ENCODE peak calls at places on chromosome 17, in four cellular contexts. One of them, this sample, is unnamed.

GRCh38 chr17:7858487-7858832 is 657 bp downstream of the CYB5D1 start:
- DNase-seq in fibroblast of mammary gland: peak
- DNase-seq in left ventricle myocardium inferior: peak
- DNase-seq in GM12865: peak
- DNase-seq in this sample: peak

GRCh38 chr17:17077861-17078732 is 35.8 kb downstream of the MPRIP start:
- DNase-seq in fibroblast of mammary gland: no peak
- DNase-seq in left ventricle myocardium inferior: no peak
- DNase-seq in GM12865: no peak
- DNase-seq in this sample: no peak

GRCh38 chr17:61338000-61338864 is 61.4 kb upstream of the TBX2 start:
- DNase-seq in fibroblast of mammary gland: peak
- DNase-seq in left ventricle myocardium inferior: no peak
- DNase-seq in GM12865: no peak
- DNase-seq in this sample: no peak

GRCh38 chr17:50865060-50865867 is 890 bp downstream of the TOB1 start:
- DNase-seq in fibroblast of mammary gland: peak
- DNase-seq in left ventricle myocardium inferior: peak
- DNase-seq in GM12865: peak
- DNase-seq in this sample: no peak

GRCh38 chr17:30600062-30600829 is 123.0 kb downstream of the GOSR1 start:
- DNase-seq in fibroblast of mammary gland: peak
- DNase-seq in left ventricle myocardium inferior: peak
- DNase-seq in GM12865: peak
- DNase-seq in this sample: peak

GRCh38 chr17:48998557-48999440 is 1.6 kb downstream of the IGF2BP1 start:
- DNase-seq in fibroblast of mammary gland: no peak
- DNase-seq in left ventricle myocardium inferior: no peak
- DNase-seq in GM12865: no peak
- DNase-seq in this sample: no peak

GRCh38 chr17:6072157-6072556 is 2.0 kb downstream of the WSCD1 start:
- DNase-seq in fibroblast of mammary gland: peak
- DNase-seq in left ventricle myocardium inferior: no peak
- DNase-seq in GM12865: no peak
- DNase-seq in this sample: no peak

GRCh38 chr17:15468142-15468541 is 721 bp upstream of the CDRT4 start:
- DNase-seq in fibroblast of mammary gland: no peak
- DNase-seq in left ventricle myocardium inferior: no peak
- DNase-seq in GM12865: no peak
- DNase-seq in this sample: no peak

GRCh38 chr17:81511800-81512559 is 619 bp downstream of the ACTG1 start:
- DNase-seq in fibroblast of mammary gland: no peak
- DNase-seq in left ventricle myocardium inferior: no peak
- DNase-seq in GM12865: no peak
- DNase-seq in this sample: no peak

DNA sequence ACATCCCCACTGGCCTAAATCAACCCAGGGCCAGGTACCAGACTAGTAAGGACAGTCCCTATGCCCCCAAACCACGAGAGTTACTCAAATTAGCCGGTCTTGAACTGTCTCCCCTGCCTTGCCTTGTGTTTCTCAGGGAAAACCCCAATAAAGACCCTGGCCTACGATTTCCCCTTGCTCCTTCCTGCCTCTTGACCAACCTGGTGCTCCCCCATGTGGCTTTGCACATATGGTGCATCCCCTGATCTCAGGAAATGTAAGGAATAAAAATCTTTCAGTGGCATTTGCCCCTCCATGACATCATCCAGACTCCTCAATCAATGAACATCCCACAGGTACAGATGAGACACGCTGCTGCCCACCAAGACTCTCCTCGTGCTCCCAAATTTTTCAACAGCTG is 87.9 kb downstream of the ZNF18 start:
- DNase-seq in fibroblast of mammary gland: no peak
- DNase-seq in left ventricle myocardium inferior: no peak
- DNase-seq in GM12865: peak
- DNase-seq in this sample: no peak
- TF ChIP-seq CTCF in fibroblast of mammary gland: no peak
- TF ChIP-seq CTCF in left ventricle myocardium inferior: no peak
- TF ChIP-seq CTCF in GM12865: no peak
- TF ChIP-seq CTCF in this sample: no peak

GRCh38 chr17:79721993-79722671 is 8.6 kb upstream of the ENPP7 start:
- DNase-seq in fibroblast of mammary gland: no peak
- DNase-seq in left ventricle myocardium inferior: no peak
- DNase-seq in GM12865: no peak
- DNase-seq in this sample: no peak
- TF ChIP-seq CTCF in fibroblast of mammary gland: peak
- TF ChIP-seq CTCF in left ventricle myocardium inferior: no peak
- TF ChIP-seq CTCF in GM12865: peak
- TF ChIP-seq CTCF in this sample: no peak

GRCh38 chr17:29115906-29116651 is 64.1 kb downstream of the MYO18A start:
- DNase-seq in fibroblast of mammary gland: peak
- DNase-seq in left ventricle myocardium inferior: no peak
- DNase-seq in GM12865: peak
- DNase-seq in this sample: no peak

GRCh38 chr17:29116652-29117439 is 63.4 kb downstream of the MYO18A start:
- DNase-seq in fibroblast of mammary gland: peak
- DNase-seq in left ventricle myocardium inferior: peak
- DNase-seq in GM12865: peak
- DNase-seq in this sample: peak

GRCh38 chr17:29115435-29115834 is 64.8 kb downstream of the MYO18A start:
- DNase-seq in fibroblast of mammary gland: no peak
- DNase-seq in left ventricle myocardium inferior: no peak
- DNase-seq in GM12865: no peak
- DNase-seq in this sample: no peak

GRCh38 chr17:29119265-29119664 is 60.9 kb downstream of the MYO18A start:
- DNase-seq in fibroblast of mammary gland: no peak
- DNase-seq in left ventricle myocardium inferior: no peak
- DNase-seq in GM12865: no peak
- DNase-seq in this sample: no peak

DNA sequence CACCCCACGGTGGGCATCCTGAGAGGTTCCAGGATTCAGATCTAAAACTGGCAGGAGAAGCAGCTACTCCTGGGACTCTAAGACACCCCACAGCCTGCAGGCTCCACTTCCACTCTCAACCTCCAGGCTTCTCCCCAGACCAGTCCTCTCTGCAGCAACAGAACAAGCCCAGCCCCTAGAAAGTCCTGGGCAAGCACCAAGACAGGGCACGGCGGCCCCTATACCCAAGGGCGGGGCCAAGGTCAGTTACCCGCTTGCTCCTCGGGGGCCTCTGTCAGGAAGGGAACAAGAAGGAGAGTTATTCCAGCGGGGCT is 62.8 kb downstream of the MYO18A start:
- DNase-seq in fibroblast of mammary gland: no peak
- DNase-seq in left ventricle myocardium inferior: no peak
- DNase-seq in GM12865: no peak
- DNase-seq in this sample: no peak
- TF ChIP-seq CTCF in fibroblast of mammary gland: no peak
- TF ChIP-seq CTCF in left ventricle myocardium inferior: peak
- TF ChIP-seq CTCF in GM12865: no peak
- TF ChIP-seq CTCF in this sample: peak

GRCh38 chr17:43840814-43841213 is 6.2 kb upstream of the CD300LG start:
- DNase-seq in fibroblast of mammary gland: no peak
- DNase-seq in left ventricle myocardium inferior: no peak
- DNase-seq in GM12865: peak
- DNase-seq in this sample: no peak
- TF ChIP-seq CTCF in fibroblast of mammary gland: peak
- TF ChIP-seq CTCF in left ventricle myocardium inferior: peak
- TF ChIP-seq CTCF in GM12865: peak
- TF ChIP-seq CTCF in this sample: peak

DNA sequence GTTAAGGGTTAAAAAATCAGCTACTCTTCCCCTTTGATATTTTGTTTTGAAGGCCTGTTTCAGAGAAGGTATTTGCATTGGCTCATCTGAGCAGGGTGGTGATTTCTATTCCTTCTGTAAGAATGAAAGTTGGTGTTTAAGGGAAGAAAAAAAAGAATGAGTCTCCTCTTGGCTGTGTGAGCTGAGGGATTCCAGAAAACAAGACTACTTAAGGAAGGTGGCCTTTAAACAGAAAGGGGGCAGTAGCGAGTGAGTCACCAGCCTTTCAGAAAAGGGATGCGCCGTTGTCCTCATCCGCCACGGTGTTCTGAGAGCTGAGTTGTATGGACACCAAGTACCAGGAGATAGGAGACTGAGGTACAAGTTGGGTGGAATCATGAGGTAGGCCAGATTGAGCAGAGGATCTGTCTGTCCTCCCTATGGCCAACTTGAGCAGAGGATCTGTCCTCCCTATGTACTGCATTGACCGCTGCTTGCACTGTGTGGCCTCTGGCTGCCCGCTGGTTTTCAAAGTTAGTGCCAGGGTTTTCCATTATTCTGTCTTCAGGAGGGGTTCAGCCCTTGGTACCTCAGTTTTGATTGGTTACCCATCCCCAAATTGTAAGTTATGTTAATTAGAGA is 8.2 kb downstream of the PRKCA start:
- DNase-seq in fibroblast of mammary gland: no peak
- DNase-seq in left ventricle myocardium inferior: no peak
- DNase-seq in GM12865: no peak
- DNase-seq in this sample: no peak
- TF ChIP-seq CTCF in fibroblast of mammary gland: peak
- TF ChIP-seq CTCF in left ventricle myocardium inferior: no peak
- TF ChIP-seq CTCF in GM12865: peak
- TF ChIP-seq CTCF in this sample: peak

GRCh38 chr17:28698253-28698941 is 13.3 kb downstream of the PROCA1 start:
- DNase-seq in fibroblast of mammary gland: peak
- DNase-seq in left ventricle myocardium inferior: no peak
- DNase-seq in GM12865: no peak
- DNase-seq in this sample: no peak
- TF ChIP-seq CTCF in fibroblast of mammary gland: no peak
- TF ChIP-seq CTCF in left ventricle myocardium inferior: no peak
- TF ChIP-seq CTCF in GM12865: no peak
- TF ChIP-seq CTCF in this sample: no peak

DNA sequence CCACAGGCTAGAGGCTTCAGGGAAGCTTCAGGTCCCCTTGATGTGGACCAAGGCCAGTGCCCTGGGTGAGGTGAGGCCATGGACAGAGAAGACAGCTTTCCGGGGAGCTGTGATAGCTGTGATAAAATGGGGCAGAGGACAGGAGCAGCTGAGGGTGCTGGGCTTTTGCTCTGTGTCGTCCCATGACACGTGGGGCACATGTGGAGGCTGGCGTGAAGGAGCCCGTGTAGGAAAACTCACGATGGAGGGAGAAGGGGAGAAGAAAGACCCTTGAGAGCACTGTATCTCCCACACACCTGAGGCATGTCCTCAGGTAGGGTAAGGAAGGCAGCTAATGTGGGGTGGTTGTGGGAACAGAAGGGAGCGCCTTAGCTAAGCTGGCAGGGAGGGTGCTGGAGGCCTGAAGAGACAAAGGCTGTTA is 21.3 kb downstream of the B9D1 start:
- DNase-seq in fibroblast of mammary gland: no peak
- DNase-seq in left ventricle myocardium inferior: no peak
- DNase-seq in GM12865: no peak
- DNase-seq in this sample: no peak
- TF ChIP-seq CTCF in fibroblast of mammary gland: no peak
- TF ChIP-seq CTCF in left ventricle myocardium inferior: no peak
- TF ChIP-seq CTCF in GM12865: no peak
- TF ChIP-seq CTCF in this sample: no peak

GRCh38 chr17:45722161-45722560 is 62.0 kb upstream of the CRHR1 start:
- DNase-seq in fibroblast of mammary gland: peak
- DNase-seq in left ventricle myocardium inferior: no peak
- DNase-seq in GM12865: no peak
- DNase-seq in this sample: no peak
- TF ChIP-seq CTCF in fibroblast of mammary gland: peak
- TF ChIP-seq CTCF in left ventricle myocardium inferior: peak
- TF ChIP-seq CTCF in GM12865: no peak
- TF ChIP-seq CTCF in this sample: no peak

This sample was measured in CD14-positive monocyte.